ENCODE peak calls at places on chromosomes 2 and 18, in five cellular contexts. H is thoracic aorta, W is lower lobe of right lung, Z is keratinocyte, F is left lung. X is an unnamed sample. For H3K9me3, the result is how much of the 10 kb centered on the place peaks cover.

GRCh38 chr2:28161466-28161865 is 231.2 kb upstream of the FOSL2 start:
- DNase-seq in H (no peak), Z (peak), W (no peak), F (no peak), X (no peak)

GRCh38 chr2:74441690-74442482 is at the start of gene RTKN:
- DNase-seq in W (peak), Z (no peak), F (peak), H (no peak), X (no peak)

GRCh38 chr2:197185676-197186075 is 124.9 kb downstream of the ANKRD44 start:
- DNase-seq in W (no peak), H (no peak), F (no peak), Z (no peak), X (no peak)

GRCh38 chr2:111905990-111906735 is 7.8 kb downstream of the MERTK start:
- DNase-seq in W (no peak), F (no peak), H (no peak), Z (no peak), X (peak)

GRCh38 chr2:46645681-46646162 is 166.4 kb downstream of the TMEM247 start:
- DNase-seq in Z (peak), W (no peak), F (no peak), H (no peak), X (no peak)

GRCh38 chr2:234952270-234953115 is 676 bp downstream of the SH3BP4 start:
- DNase-seq in Z (no peak), F (peak), W (peak), H (no peak), X (no peak)

GRCh38 chr18:11983592-11983991 is 2.3 kb downstream of the IMPA2 start:
- DNase-seq in H (no peak), F (peak), W (no peak), Z (no peak), X (no peak)

GRCh38 chr2:29033172-29033571 is 41.2 kb downstream of the PCARE start:
- DNase-seq in H (no peak), W (no peak), F (no peak), Z (peak), X (no peak)

GRCh38 chr2:233059797-233060499 is at the start of gene INPP5D:
- DNase-seq in Z (no peak), H (no peak), F (peak), W (peak), X (peak)

GRCh38 chr2:24438106-24438505 is 52.9 kb upstream of the NCOA1 start:
- DNase-seq in H (no peak), W (no peak), Z (no peak), F (no peak), X (no peak)

GRCh38 chr2:46855805-46856204 is 59.8 kb downstream of the MCFD2 start:
- DNase-seq in F (no peak), Z (peak), W (no peak), H (no peak), X (no peak)

GRCh38 chr2:1744446-1745170 is at the start of gene PXDN:
- DNase-seq in F (peak), Z (no peak), W (no peak), H (no peak), X (no peak)

GRCh38 chr2:137964066-137964858 is at the start of gene HNMT:
- DNase-seq in Z (no peak), W (peak), F (peak), H (no peak), X (no peak)

GRCh38 chr2:191631754-191632153 is 46.2 kb upstream of the NABP1 start:
- DNase-seq in Z (no peak), W (peak), H (no peak), F (peak), X (no peak)

GRCh38 chr2:63344575-63345284 is 243.5 kb downstream of the WDPCP start:
- DNase-seq in W (no peak), H (no peak), Z (no peak), F (no peak), X (no peak)

GRCh38 chr2:68435605-68436004 is 31.5 kb downstream of the FBXO48 start:
- DNase-seq in H (no peak), Z (no peak), F (no peak), W (no peak), X (no peak)

GRCh38 chr2:216878072-216878471 is 18.2 kb upstream of the TNP1 start:
- DNase-seq in F (no peak), W (no peak), Z (no peak), H (no peak), X (no peak)

GRCh38 chr2:28334527-28334891 is 58.1 kb upstream of the FOSL2 start:
- DNase-seq in W (no peak), F (no peak), H (no peak), Z (no peak), X (no peak)

GRCh38 chr18:49839012-49839411 is 25.7 kb upstream of the ACAA2 start:
- DNase-seq in H (no peak), Z (peak), F (no peak), W (no peak), X (no peak)

GRCh38 chr2:160940271-160940670 is 220.0 kb upstream of the TANK start:
- DNase-seq in H (no peak), F (no peak), Z (no peak), W (no peak), X (no peak)

GRCh38 chr18:55988537-55988936 is 400.5 kb upstream of the TCF4 start:
- DNase-seq in W (no peak), H (no peak), F (no peak), Z (no peak), X (no peak)

GRCh38 chr2:10659898-10660568 is 29.7 kb downstream of the NOL10 start:
- DNase-seq in Z (no peak), W (no peak), F (no peak), H (peak), X (peak)

GRCh38 chr2:9990735-9991134 is 39.2 kb downstream of the GRHL1 start:
- DNase-seq in Z (no peak), H (no peak), W (no peak), F (no peak), X (no peak)

DNA sequence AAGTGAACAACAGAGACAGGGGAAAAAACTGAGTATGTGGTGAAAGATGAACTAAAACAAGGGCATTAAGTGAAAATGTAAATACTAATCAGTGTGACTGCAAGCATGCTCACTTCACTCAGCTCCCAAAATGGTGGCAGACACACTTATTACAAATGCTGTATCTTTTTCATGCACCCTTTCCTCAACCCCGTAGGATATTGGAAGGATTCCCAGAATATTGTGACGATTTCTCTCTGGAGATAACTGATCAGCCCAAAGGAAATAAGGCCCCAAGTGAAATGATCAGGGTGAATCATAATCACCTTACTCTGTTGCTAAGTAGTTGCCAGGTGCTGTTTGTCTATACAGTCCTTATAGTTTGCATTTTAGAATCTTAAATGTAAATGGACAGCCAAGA is 138.9 kb upstream of the IL1R2 start:
- DNase-seq in F (no peak), H (no peak), Z (no peak), W (no peak), X (no peak)
- H3K9me3 ChIP-seq in F (under half), H (under half), Z (under half), W (under half), X (under half)

GRCh38 chr18:77980275-77980674 is 730.6 kb downstream of the GALR1 start:
- DNase-seq in F (no peak), Z (no peak), W (no peak), H (no peak), X (no peak)
- H3K9me3 ChIP-seq in F (under half), Z (under half), W (under half), H (under half), X (under half)

GRCh38 chr18:78830826-78831225 is 148.8 kb upstream of the SALL3 start:
- DNase-seq in Z (no peak), H (no peak), W (no peak), F (peak), X (no peak)
- H3K9me3 ChIP-seq in Z (under half), H (under half), W (under half), F (under half), X (under half)

GRCh38 chr2:241582806-241583205 is 24.3 kb downstream of the BOK start:
- DNase-seq in F (no peak), H (no peak), W (peak), Z (no peak), X (no peak)
- H3K9me3 ChIP-seq in F (under half), H (under half), W (under half), Z (under half), X (under half)

GRCh38 chr18:61749031-61749430 is 143.8 kb downstream of the RNF152 start:
- DNase-seq in F (no peak), Z (no peak), W (no peak), H (no peak), X (no peak)

GRCh38 chr18:61748024-61748423 is 144.8 kb downstream of the RNF152 start:
- DNase-seq in F (no peak), H (no peak), W (no peak), Z (no peak), X (no peak)

GRCh38 chr18:61753373-61753772 is 139.4 kb downstream of the RNF152 start:
- DNase-seq in H (no peak), F (no peak), W (no peak), Z (no peak), X (no peak)

GRCh38 chr18:61752973-61753372 is 139.8 kb downstream of the RNF152 start:
- DNase-seq in Z (no peak), H (no peak), W (no peak), F (peak), X (no peak)

GRCh38 chr18:61750840-61751668 is 141.8 kb downstream of the RNF152 start:
- DNase-seq in F (peak), W (no peak), H (no peak), Z (no peak), X (no peak)
- H3K9me3 ChIP-seq in F (under half), W (under half), H (under half), Z (under half), X (under half)

GRCh38 chr18:9049495-9049809 is 53.0 kb upstream of the NDUFV2 start:
- DNase-seq in Z (no peak), W (no peak), H (no peak), F (no peak), X (no peak)

GRCh38 chr18:9047715-9048114 is 54.8 kb upstream of the NDUFV2 start:
- DNase-seq in F (no peak), H (no peak), W (no peak), Z (no peak), X (no peak)

GRCh38 chr18:9053814-9054213 is 48.7 kb upstream of the NDUFV2 start:
- DNase-seq in W (no peak), H (no peak), Z (no peak), F (no peak), X (no peak)

GRCh38 chr18:9043581-9043980 is 58.9 kb upstream of the NDUFV2 start:
- DNase-seq in Z (no peak), W (no peak), F (no peak), H (no peak), X (no peak)

GRCh38 chr18:9048808-9049494 is 53.5 kb upstream of the NDUFV2 start:
- DNase-seq in W (no peak), Z (no peak), F (no peak), H (no peak), X (no peak)
- H3K9me3 ChIP-seq in W (under half), Z (under half), F (under half), H (under half), X (under half)

GRCh38 chr2:237244976-237245646 is 159.4 kb downstream of the COPS8 start:
- DNase-seq in W (no peak), F (no peak), H (no peak), Z (no peak), X (no peak)

GRCh38 chr2:237240252-237240651 is 154.6 kb downstream of the COPS8 start:
- DNase-seq in Z (no peak), H (no peak), W (no peak), F (no peak), X (no peak)

GRCh38 chr2:237242091-237242536 is 156.4 kb downstream of the COPS8 start:
- DNase-seq in H (no peak), W (no peak), F (no peak), Z (no peak), X (no peak)

GRCh38 chr2:237243487-237243886 is 157.8 kb downstream of the COPS8 start:
- DNase-seq in Z (no peak), F (no peak), W (no peak), H (no peak), X (no peak)
- H3K9me3 ChIP-seq in Z (under half), F (under half), W (under half), H (under half), X (under half)

DNA sequence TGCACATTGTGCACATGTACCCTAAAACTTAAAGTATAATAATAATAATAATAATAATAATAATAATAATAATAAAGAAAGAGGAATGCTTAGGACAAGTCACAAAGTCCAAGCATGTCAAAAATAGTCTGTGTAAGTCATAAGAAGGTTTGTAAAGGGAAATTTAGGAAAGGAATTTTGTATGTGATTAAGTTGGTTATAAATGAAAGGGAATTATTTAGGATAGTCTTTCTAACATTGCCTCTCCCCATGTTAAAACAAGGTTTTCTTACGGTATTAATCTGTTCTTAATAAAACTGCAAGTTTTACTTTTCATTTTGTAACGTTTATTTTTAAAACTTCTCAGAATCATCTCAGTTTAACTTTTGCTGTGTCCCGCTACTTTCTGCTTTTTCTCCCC is 62.7 kb downstream of the SESTD1 start:
- DNase-seq in W (no peak), H (no peak), Z (no peak), F (no peak), X (peak)
- H3K9me3 ChIP-seq in W (under half), H (under half), Z (under half), F (under half), X (under half)

GRCh38 chr2:222301296-222301997 is 2.6 kb upstream of the PAX3 start:
- DNase-seq in W (no peak), Z (no peak), H (no peak), F (peak), X (no peak)

GRCh38 chr2:222303828-222304736 is 5.3 kb upstream of the PAX3 start:
- DNase-seq in Z (no peak), F (peak), H (no peak), W (no peak), X (no peak)

GRCh38 chr2:222302178-222303018 is 3.6 kb upstream of the PAX3 start:
- DNase-seq in Z (no peak), W (no peak), F (peak), H (no peak), X (no peak)

GRCh38 chr2:222304737-222305509 is 6.1 kb upstream of the PAX3 start:
- DNase-seq in H (no peak), W (no peak), F (peak), Z (no peak), X (no peak)

DNA sequence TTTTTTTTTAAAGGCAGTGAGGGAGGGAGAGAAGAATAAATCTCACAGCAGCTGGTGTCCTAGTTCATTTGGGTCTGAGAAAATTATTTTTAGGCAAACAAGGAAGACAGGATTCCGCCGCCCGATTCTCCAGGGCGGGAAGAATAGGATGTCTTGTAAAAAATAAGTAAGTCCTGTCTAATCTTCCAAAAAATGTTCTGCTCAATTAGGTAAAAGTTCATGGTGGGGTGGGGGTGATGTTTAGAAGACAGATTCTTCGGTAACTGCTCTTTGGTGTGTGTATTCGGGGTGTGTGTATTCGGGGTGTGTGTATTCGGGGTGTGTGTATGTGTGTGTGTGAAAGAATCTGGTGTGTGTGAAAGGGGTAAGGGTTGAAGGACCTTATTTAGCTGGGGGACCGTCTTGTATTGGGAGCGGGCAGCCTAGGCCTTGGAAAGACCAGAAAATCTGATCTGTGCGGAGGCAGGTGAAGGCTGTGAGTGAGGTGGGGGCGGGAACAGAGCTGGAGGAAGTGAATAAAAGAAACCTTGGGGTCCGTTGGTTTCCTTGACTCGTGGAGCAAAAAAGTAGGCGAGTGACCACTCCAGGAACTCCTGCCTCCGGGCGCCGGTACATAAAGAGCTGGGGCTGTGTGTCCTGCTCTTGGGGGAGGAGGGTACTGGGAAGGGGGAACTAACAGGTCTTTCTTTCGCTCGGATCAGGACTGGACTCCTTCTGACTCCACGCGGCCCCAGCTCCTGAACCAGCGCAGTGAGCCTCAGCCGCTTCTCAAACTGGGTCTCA is 4.4 kb upstream of the PAX3 start:
- DNase-seq in W (no peak), H (no peak), Z (no peak), F (no peak), X (no peak)
- H3K9me3 ChIP-seq in W (under half), H (under half), Z (under half), F (under half), X (under half)

X was measured in CD4-positive, CD25-positive, alpha-beta regulatory T cell.